ENCODE peak calls at places on chromosomes 13 and 19, in four cellular contexts. One of them, this sample, is unnamed.

GRCh38 chr19:37513397-37513796 is 6.7 kb downstream of the ZNF793 start:
- DNase-seq in CD8-positive, alpha-beta memory T cell: no peak
- DNase-seq in fibroblast of lung: no peak
- DNase-seq in testis: no peak
- DNase-seq in this sample: no peak

GRCh38 chr13:44819245-44819644 is 170.0 kb downstream of the NUFIP1 start:
- DNase-seq in CD8-positive, alpha-beta memory T cell: no peak
- DNase-seq in fibroblast of lung: peak; percentile 63
- DNase-seq in testis: no peak
- DNase-seq in this sample: peak; percentile 10

GRCh38 chr19:54035215-54036178 is 28.2 kb downstream of the VSTM1 start:
- DNase-seq in CD8-positive, alpha-beta memory T cell: no peak
- DNase-seq in fibroblast of lung: peak; percentile 77
- DNase-seq in testis: no peak
- DNase-seq in this sample: no peak

GRCh38 chr19:768424-768823 is 17.5 kb downstream of the MISP start:
- DNase-seq in CD8-positive, alpha-beta memory T cell: no peak
- DNase-seq in fibroblast of lung: peak; percentile 80
- DNase-seq in testis: no peak
- DNase-seq in this sample: no peak

GRCh38 chr19:34306213-34306661 is 51.9 kb downstream of the GARRE1 start:
- DNase-seq in CD8-positive, alpha-beta memory T cell: no peak
- DNase-seq in fibroblast of lung: no peak
- DNase-seq in testis: no peak
- DNase-seq in this sample: no peak

GRCh38 chr13:48646791-48647190 is 6.9 kb upstream of the CYSLTR2 start:
- DNase-seq in CD8-positive, alpha-beta memory T cell: no peak
- DNase-seq in fibroblast of lung: no peak
- DNase-seq in testis: no peak
- DNase-seq in this sample: no peak

GRCh38 chr19:36140289-36141038 is 598 bp downstream of the CAPNS1 start:
- DNase-seq in CD8-positive, alpha-beta memory T cell: no peak
- DNase-seq in fibroblast of lung: peak; percentile 47
- DNase-seq in testis: peak; percentile 36
- DNase-seq in this sample: peak; percentile 74

GRCh38 chr13:33279898-33280549 is 5.5 kb downstream of the STARD13 start:
- DNase-seq in CD8-positive, alpha-beta memory T cell: no peak
- DNase-seq in fibroblast of lung: peak; percentile 64
- DNase-seq in testis: no peak
- DNase-seq in this sample: no peak

GRCh38 chr19:4295972-4296771 is 6.0 kb downstream of the TMIGD2 start:
- DNase-seq in CD8-positive, alpha-beta memory T cell: no peak
- DNase-seq in fibroblast of lung: peak; percentile 33
- DNase-seq in testis: no peak
- DNase-seq in this sample: no peak

GRCh38 chr19:50413096-50413495 is 5.6 kb upstream of the SPIB start:
- DNase-seq in CD8-positive, alpha-beta memory T cell: no peak
- DNase-seq in fibroblast of lung: no peak
- DNase-seq in testis: no peak
- DNase-seq in this sample: no peak

GRCh38 chr19:19453129-19453461 is 47.6 kb downstream of the GATAD2A start:
- DNase-seq in CD8-positive, alpha-beta memory T cell: no peak
- DNase-seq in fibroblast of lung: no peak
- DNase-seq in testis: no peak
- DNase-seq in this sample: no peak
- H3K4me1 ChIP-seq in CD8-positive, alpha-beta memory T cell: peaks cover 77% of the 10 kb centered on the region
- H3K4me1 ChIP-seq in fibroblast of lung: peaks cover 6% of the 10 kb centered on the region
- H3K4me1 ChIP-seq in testis: no peaks in the 10 kb centered on the region
- H3K4me1 ChIP-seq in this sample: peaks cover 63% of the 10 kb centered on the region

GRCh38 chr13:110302154-110302553 is 4.8 kb downstream of the COL4A1 start:
- DNase-seq in CD8-positive, alpha-beta memory T cell: no peak
- DNase-seq in fibroblast of lung: no peak
- DNase-seq in testis: no peak
- DNase-seq in this sample: no peak

GRCh38 chr13:110300090-110300815 is 6.7 kb downstream of the COL4A1 start:
- DNase-seq in CD8-positive, alpha-beta memory T cell: no peak
- DNase-seq in fibroblast of lung: peak; percentile 67
- DNase-seq in testis: no peak
- DNase-seq in this sample: no peak

GRCh38 chr13:110301083-110301482 is 5.9 kb downstream of the COL4A1 start:
- DNase-seq in CD8-positive, alpha-beta memory T cell: no peak
- DNase-seq in fibroblast of lung: no peak
- DNase-seq in testis: no peak
- DNase-seq in this sample: no peak

GRCh38 chr13:110302986-110303385 is 4.0 kb downstream of the COL4A1 start:
- DNase-seq in CD8-positive, alpha-beta memory T cell: no peak
- DNase-seq in fibroblast of lung: no peak
- DNase-seq in testis: no peak
- DNase-seq in this sample: no peak

GRCh38 chr13:110301606-110302131 is 5.3 kb downstream of the COL4A1 start:
- DNase-seq in CD8-positive, alpha-beta memory T cell: no peak
- DNase-seq in fibroblast of lung: peak; percentile 46
- DNase-seq in testis: no peak
- DNase-seq in this sample: no peak
- H3K4me3 ChIP-seq in CD8-positive, alpha-beta memory T cell: no peak overlapping the region
- H3K4me3 ChIP-seq in fibroblast of lung: no peak overlapping the region
- H3K4me3 ChIP-seq in testis: no peak overlapping the region
- H3K4me3 ChIP-seq in this sample: no peak overlapping the region

GRCh38 chr19:13024126-13024957 is 29.1 kb downstream of the NFIX start:
- DNase-seq in CD8-positive, alpha-beta memory T cell: no peak
- DNase-seq in fibroblast of lung: no peak
- DNase-seq in testis: no peak
- DNase-seq in this sample: no peak

GRCh38 chr19:13025819-13026477 is 30.7 kb downstream of the NFIX start:
- DNase-seq in CD8-positive, alpha-beta memory T cell: no peak
- DNase-seq in fibroblast of lung: no peak
- DNase-seq in testis: no peak
- DNase-seq in this sample: no peak

GRCh38 chr19:13023666-13024065 is 28.4 kb downstream of the NFIX start:
- DNase-seq in CD8-positive, alpha-beta memory T cell: no peak
- DNase-seq in fibroblast of lung: peak; percentile 57
- DNase-seq in testis: no peak
- DNase-seq in this sample: no peak

GRCh38 chr19:13026478-13026999 is 31.3 kb downstream of the NFIX start:
- DNase-seq in CD8-positive, alpha-beta memory T cell: no peak
- DNase-seq in fibroblast of lung: peak; percentile 79
- DNase-seq in testis: no peak
- DNase-seq in this sample: no peak

GRCh38 chr19:13024958-13025653 is 29.8 kb downstream of the NFIX start:
- DNase-seq in CD8-positive, alpha-beta memory T cell: no peak
- DNase-seq in fibroblast of lung: no peak
- DNase-seq in testis: no peak
- DNase-seq in this sample: no peak
- H3K4me1 ChIP-seq in CD8-positive, alpha-beta memory T cell: peaks cover 20% of the 10 kb centered on the region
- H3K4me1 ChIP-seq in fibroblast of lung: peaks cover 23% of the 10 kb centered on the region
- H3K4me1 ChIP-seq in testis: peaks cover 29% of the 10 kb centered on the region
- H3K4me1 ChIP-seq in this sample: peaks cover 17% of the 10 kb centered on the region

GRCh38 chr19:18736415-18737336 is 53.2 kb downstream of the CRTC1 start:
- DNase-seq in CD8-positive, alpha-beta memory T cell: no peak
- DNase-seq in fibroblast of lung: peak; percentile 5
- DNase-seq in testis: peak; percentile 79
- DNase-seq in this sample: no peak
- H3K4me3 ChIP-seq in CD8-positive, alpha-beta memory T cell: no peak overlapping the region
- H3K4me3 ChIP-seq in fibroblast of lung: no peak overlapping the region
- H3K4me3 ChIP-seq in testis: no peak overlapping the region
- H3K4me3 ChIP-seq in this sample: no peak overlapping the region